ENCODE peak calls at places on chromosomes 5 and 9, in four cellular contexts. F is AG09309, J is progenitor cell of endocrine pancreas, E is cardiac fibroblast. P is an unnamed sample.

GRCh38 chr9:110133059-110133458 is 74.9 kb downstream of the C9orf152 start:
- DNase-seq in F (no peak), E (no peak), J (no peak), P (no peak)

GRCh38 chr9:70832487-70832886 is 288.9 kb downstream of the TRPM3 start:
- DNase-seq in E (peak), F (no peak), J (no peak), P (no peak)

GRCh38 chr9:34413229-34413852 is 36.6 kb upstream of the MYORG start:
- DNase-seq in F (no peak), J (peak), E (peak), P (no peak)

GRCh38 chr5:91293131-91293530 is 90.0 kb downstream of the ARRDC3 start:
- DNase-seq in E (no peak), J (no peak), F (no peak), P (no peak)

GRCh38 chr5:178116406-178116885 is 3.1 kb downstream of the N4BP3 start:
- DNase-seq in J (no peak), E (no peak), F (no peak), P (peak)

GRCh38 chr5:136510481-136510880 is 145.1 kb upstream of the TRPC7 start:
- DNase-seq in J (no peak), F (no peak), E (no peak), P (no peak)

GRCh38 chr9:37508135-37508833 is 22.5 kb downstream of the POLR1E start:
- DNase-seq in J (no peak), F (no peak), E (no peak), P (no peak)

GRCh38 chr5:107594253-107595045 is 76.3 kb downstream of the EFNA5 start:
- DNase-seq in F (no peak), J (no peak), E (no peak), P (no peak)

GRCh38 chr5:154084255-154084654 is 45.5 kb downstream of the MFAP3 start:
- DNase-seq in J (no peak), F (no peak), E (no peak), P (no peak)

GRCh38 chr5:133344266-133344665 is 268.1 kb downstream of the FSTL4 start:
- DNase-seq in F (no peak), E (no peak), J (no peak), P (no peak)

GRCh38 chr5:19314840-19315239 is 673.2 kb downstream of the CDH18 start:
- DNase-seq in E (no peak), J (no peak), F (no peak), P (no peak)

GRCh38 chr5:132437604-132438275 is 52.8 kb downstream of the IRF1 start:
- DNase-seq in J (no peak), E (peak), F (peak), P (no peak)

GRCh38 chr9:95129651-95130291 is 187.7 kb downstream of the FANCC start:
- DNase-seq in J (no peak), F (no peak), E (no peak), P (no peak)

GRCh38 chr5:149143470-149143869 is 2.2 kb downstream of the ABLIM3 start:
- DNase-seq in J (no peak), E (peak), F (peak), P (no peak)

GRCh38 chr5:134026521-134027202 is 21.9 kb upstream of the VDAC1 start:
- DNase-seq in F (no peak), J (peak), E (peak), P (no peak)

GRCh38 chr9:127788337-127789011 is 2.6 kb downstream of the CDK9 start:
- DNase-seq in F (no peak), E (no peak), J (no peak), P (no peak)

GRCh38 chr9:122806661-122807060 is 6.7 kb downstream of the OR1K1 start:
- DNase-seq in J (no peak), F (no peak), E (no peak), P (no peak)

GRCh38 chr5:141618030-141618803 is 583 bp downstream of the DIAPH1 start:
- DNase-seq in F (no peak), J (peak), E (peak), P (no peak)

GRCh38 chr5:89457411-89458329 is 574.7 kb upstream of the MEF2C start:
- DNase-seq in J (no peak), E (peak), F (peak), P (no peak)

GRCh38 chr9:38154501-38155421 is 85.7 kb upstream of the SHB start:
- DNase-seq in E (no peak), J (no peak), F (no peak), P (no peak)

GRCh38 chr5:16935271-16936149 is 578 bp downstream of the MYO10 start:
- DNase-seq in F (no peak), J (peak), E (peak), P (peak)

GRCh38 chr9:96484521-96484931 is 34.6 kb downstream of the HABP4 start:
- DNase-seq in J (no peak), F (no peak), E (no peak), P (no peak)

GRCh38 chr9:90773593-90773992 is 28.0 kb upstream of the SYK start:
- DNase-seq in J (no peak), F (no peak), E (no peak), P (no peak)

GRCh38 chr9:126219717-126220116 is 106.9 kb upstream of the MVB12B start:
- DNase-seq in E (no peak), J (no peak), F (no peak), P (no peak)

GRCh38 chr9:76835571-76836283 is 70.2 kb downstream of the PRUNE2 start:
- DNase-seq in E (peak), J (no peak), F (peak), P (no peak)

GRCh38 chr9:108762348-108763055 is 93.3 kb downstream of the ACTL7B start:
- DNase-seq in J (no peak), E (no peak), F (no peak), P (no peak)

GRCh38 chr9:17135578-17135904 is 701 bp downstream of the CNTLN start:
- DNase-seq in J (no peak), F (no peak), E (no peak), P (no peak)

GRCh38 chr5:141001854-141002666 is 35.8 kb downstream of the PCDHAC2 start:
- DNase-seq in E (no peak), F (no peak), J (peak), P (no peak)

GRCh38 chr5:93589812-93590215 is 6.8 kb downstream of the NR2F1 start:
- DNase-seq in E (no peak), F (no peak), J (no peak), P (no peak)

GRCh38 chr9:132896906-132897305 is 18.2 kb downstream of the SPACA9 start:
- DNase-seq in E (peak), F (no peak), J (no peak), P (no peak)

GRCh38 chr9:6686396-6686795 is 40.9 kb upstream of the GLDC start:
- DNase-seq in E (peak), J (no peak), F (no peak), P (no peak)
- TF ChIP-seq CTCF in E (peak), J (no peak), F (peak), P (no peak)

DNA sequence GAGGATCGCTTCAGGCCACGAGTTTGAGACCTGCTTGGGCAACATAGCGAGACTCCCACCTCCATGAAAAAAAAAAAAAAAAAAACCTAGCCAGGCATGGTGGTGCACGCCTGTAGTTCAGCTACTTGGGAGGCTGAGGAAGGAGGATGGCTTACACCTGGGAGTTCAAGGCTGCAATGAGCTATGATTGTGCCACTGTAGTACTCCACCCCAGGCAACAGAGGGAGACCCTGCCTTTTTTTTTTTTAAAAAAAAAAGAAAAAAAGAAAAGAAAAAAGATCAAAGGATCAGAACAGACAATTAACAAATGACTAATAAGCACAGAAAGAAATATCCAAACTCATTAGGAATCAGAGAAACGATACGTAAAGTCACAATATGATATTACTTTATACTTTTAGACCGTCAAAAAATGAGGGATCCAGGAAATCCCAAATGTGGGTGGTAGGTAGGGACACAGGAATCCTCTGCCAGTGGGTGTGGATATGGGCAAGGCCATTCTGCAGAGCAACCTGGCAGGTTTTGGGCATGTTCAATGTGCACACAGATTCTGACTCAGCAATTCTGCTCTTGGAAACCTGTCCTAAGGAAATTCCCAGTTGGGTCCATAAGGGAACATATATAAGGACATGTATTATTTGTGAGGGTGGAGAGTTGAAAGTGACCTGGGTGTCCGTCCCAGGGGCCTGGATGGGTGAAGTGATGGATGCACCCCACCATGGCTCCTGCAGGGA is 144.7 kb upstream of the TBC1D2 start:
- DNase-seq in J (no peak), E (no peak), F (no peak), P (no peak)
- TF ChIP-seq CTCF in J (no peak), E (peak), F (no peak), P (no peak)

GRCh38 chr9:92147030-92147853 is 32.0 kb upstream of the SPTLC1 start:
- DNase-seq in F (peak), J (no peak), E (peak), P (no peak)
- TF ChIP-seq CTCF in F (peak), J (no peak), E (peak), P (no peak)

GRCh38 chr9:1460143-1460769 is 410.1 kb downstream of the DMRT2 start:
- DNase-seq in F (no peak), J (no peak), E (no peak), P (no peak)
- TF ChIP-seq CTCF in F (peak), J (peak), E (no peak), P (no peak)

DNA sequence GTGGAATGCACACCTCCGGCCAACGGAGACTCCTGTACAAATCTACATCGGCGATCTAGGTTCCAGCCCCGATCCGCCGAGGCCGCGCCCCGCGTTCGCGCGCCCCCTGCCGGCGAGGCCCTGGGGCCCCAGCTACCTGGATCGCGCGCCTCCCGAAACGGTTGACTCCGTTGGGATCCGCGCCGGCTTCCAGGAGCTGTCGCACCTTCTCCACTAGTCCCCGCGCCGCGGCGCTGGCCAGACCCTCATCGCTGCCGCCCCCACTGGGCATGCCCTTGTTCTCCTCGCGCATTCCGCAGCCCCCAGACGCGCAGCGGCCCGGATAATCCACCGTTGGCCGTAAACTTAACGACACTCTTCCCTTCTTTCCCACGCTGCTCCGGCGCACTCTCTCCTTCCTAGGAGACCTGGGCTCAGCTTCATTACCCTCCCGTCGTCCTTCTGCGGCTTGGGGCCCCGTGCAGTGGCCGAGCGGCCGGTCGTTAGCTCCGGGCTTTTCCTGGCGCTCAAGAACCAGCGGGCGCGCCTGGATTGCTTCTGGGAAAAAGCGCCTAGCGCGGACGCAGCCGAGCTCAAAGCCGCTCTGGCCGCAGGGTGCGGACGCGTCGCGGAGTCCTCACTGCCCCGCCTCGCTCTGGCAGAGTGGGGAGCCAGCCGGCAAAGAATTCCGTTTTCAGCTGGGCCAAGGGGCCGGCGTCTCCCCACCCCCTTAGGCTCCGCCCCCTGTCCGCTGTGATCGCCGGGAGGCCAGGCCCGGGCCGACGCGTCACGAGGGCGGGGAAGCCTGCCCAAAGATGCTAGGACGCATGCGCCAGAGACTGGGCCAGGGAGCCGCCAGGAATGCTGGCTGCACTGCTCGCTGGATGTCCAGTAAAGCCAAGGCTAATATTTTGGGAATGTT is at the start of gene CDKN2B:
- DNase-seq in E (peak), J (peak), F (peak), P (peak)
- TF ChIP-seq CTCF in E (peak), J (peak), F (peak), P (peak)

DNA sequence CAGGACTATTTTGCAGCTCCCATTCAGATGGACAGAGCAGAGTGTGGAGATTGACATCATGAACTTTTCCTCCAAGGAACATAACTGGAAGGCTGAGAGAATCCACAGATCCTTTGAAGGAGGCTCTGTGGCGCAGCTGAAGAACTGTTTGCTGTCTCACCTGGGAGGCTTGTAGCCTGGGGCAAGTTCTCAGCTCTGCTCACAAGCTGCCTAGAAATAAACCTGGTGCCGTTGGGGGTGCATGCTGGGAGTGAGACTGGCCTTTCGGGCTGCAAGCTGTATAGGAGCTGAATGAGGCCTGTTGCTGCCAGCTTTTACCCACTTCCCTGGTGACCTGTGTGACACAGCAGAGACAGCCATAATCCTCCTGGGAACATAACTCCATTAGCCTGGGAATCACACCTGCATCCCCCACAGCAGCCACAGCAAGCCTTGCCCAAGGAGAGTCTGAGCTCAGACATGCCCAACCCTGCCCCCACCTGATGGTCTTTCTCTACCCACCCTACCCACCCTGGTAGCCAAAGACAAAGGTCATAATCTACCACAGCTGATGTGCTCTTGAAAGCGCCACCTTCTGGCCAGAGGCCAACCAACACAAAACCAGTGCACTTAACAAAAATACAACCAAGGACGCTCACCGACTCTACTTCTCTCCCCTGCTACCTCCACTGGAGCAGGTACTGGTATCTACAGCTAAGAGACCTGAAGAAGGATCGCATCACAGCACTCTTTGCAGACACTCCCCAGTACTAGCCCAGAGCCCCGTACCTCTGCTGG is 205.1 kb upstream of the MRPS30 start:
- DNase-seq in F (no peak), E (no peak), J (no peak), P (no peak)
- TF ChIP-seq CTCF in F (no peak), E (no peak), J (no peak), P (no peak)

GRCh38 chr5:151107738-151108520 is 27.1 kb upstream of the TNIP1 start:
- DNase-seq in J (no peak), F (no peak), E (peak), P (no peak)

GRCh38 chr5:151110992-151111391 is 30.2 kb upstream of the TNIP1 start:
- DNase-seq in E (no peak), J (no peak), F (no peak), P (no peak)

GRCh38 chr5:151108566-151108965 is 27.7 kb upstream of the TNIP1 start:
- DNase-seq in J (no peak), E (no peak), F (no peak), P (no peak)

GRCh38 chr5:151107084-151107483 is 26.2 kb upstream of the TNIP1 start:
- DNase-seq in F (no peak), J (no peak), E (no peak), P (no peak)

GRCh38 chr5:151110122-151110681 is 29.4 kb upstream of the TNIP1 start:
- DNase-seq in F (no peak), J (no peak), E (no peak), P (no peak)
- TF ChIP-seq CTCF in F (no peak), J (no peak), E (no peak), P (no peak)

DNA sequence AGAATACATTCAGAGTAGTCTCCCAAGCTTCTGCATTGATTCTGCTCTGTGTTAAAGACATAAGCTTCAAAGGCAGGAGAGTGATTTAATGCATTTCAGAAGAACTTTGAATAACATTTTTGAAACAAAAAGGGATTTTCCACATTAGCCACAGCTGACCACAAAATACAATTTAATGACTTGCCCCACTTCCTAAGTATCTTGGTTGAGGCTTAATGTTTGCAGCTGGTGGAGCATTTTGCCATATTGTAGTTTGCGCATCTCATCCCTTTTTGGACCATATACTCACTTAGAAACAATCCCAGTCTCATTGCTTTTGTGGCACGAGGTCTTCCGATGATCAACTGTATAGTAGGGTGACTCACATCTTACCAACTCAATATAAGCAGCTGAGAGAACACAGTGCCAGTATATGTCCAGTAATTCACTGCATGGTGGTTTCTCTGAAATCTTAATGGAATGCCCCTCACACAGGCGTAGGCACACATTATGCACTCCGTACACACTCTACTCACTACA is 455.8 kb upstream of the PTGER4 start:
- DNase-seq in F (peak), J (no peak), E (peak), P (no peak)
- TF ChIP-seq CTCF in F (no peak), J (no peak), E (no peak), P (no peak)

GRCh38 chr5:170076707-170077106 is 29.0 kb upstream of the FOXI1 start:
- DNase-seq in J (no peak), F (no peak), E (no peak), P (no peak)

GRCh38 chr5:170078931-170079330 is 26.8 kb upstream of the FOXI1 start:
- DNase-seq in E (no peak), J (no peak), F (no peak), P (no peak)

GRCh38 chr5:170078458-170078857 is 27.2 kb upstream of the FOXI1 start:
- DNase-seq in F (no peak), J (no peak), E (no peak), P (no peak)

GRCh38 chr5:170076211-170076610 is 29.5 kb upstream of the FOXI1 start:
- DNase-seq in E (no peak), F (no peak), J (no peak), P (no peak)

DNA sequence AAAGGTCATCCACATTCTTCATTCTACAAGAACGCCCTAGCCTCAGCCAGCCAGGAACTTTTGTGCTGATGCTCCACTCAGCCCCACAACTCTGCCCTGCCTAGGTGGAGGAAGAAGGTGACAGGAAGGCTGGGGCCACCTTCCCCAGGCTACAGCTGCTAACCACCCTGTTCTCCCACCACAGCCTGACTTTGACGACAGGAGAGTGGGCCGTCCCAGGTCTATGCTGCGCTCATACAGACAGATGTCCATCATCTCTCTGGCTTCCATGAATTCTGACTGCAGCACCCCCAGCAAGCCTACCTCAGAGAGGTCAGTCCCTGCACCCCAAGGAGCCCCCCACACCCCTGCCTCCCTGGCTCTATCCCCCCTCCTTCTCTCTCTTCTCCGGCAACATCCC is 28.2 kb upstream of the FOXI1 start:
- DNase-seq in F (no peak), J (no peak), E (no peak), P (no peak)
- TF ChIP-seq CTCF in F (no peak), J (no peak), E (no peak), P (no peak)

GRCh38 chr5:14213813-14214585 is 70.9 kb downstream of the TRIO start:
- DNase-seq in J (no peak), E (no peak), F (no peak), P (no peak)

GRCh38 chr5:14210729-14211128 is 67.6 kb downstream of the TRIO start:
- DNase-seq in J (no peak), F (no peak), E (no peak), P (no peak)

GRCh38 chr5:14211818-14212799 is 69.0 kb downstream of the TRIO start:
- DNase-seq in F (no peak), J (no peak), E (no peak), P (peak)

GRCh38 chr5:14212838-14213237 is 69.7 kb downstream of the TRIO start:
- DNase-seq in E (no peak), F (no peak), J (no peak), P (no peak)

GRCh38 chr5:14213253-14213652 is 70.1 kb downstream of the TRIO start:
- DNase-seq in E (peak), J (no peak), F (no peak), P (no peak)
- TF ChIP-seq CTCF in E (no peak), J (no peak), F (no peak), P (no peak)